ENCODE peak calls at places on chromosomes 11 and 22, in eight cellular contexts. R is PC-9, H is IMR-90, B is Karpas-422, M is GM23338, T is GM23248, P is PC-3, A is fibroblast of lung. W is an unnamed sample.

GRCh38 chr11:106420048-106420665 is 342.7 kb downstream of the AASDHPPT start:
- DNase-seq in T (no peak), B (no peak), M (no peak), R (no peak), H (no peak), A (no peak), P (no peak), W (no peak)

GRCh38 chr11:124875943-124876817 is 10.9 kb downstream of the ROBO3 start:
- DNase-seq in T (peak), H (peak), B (peak), P (peak), R (no peak), A (peak), M (peak), W (peak)

GRCh38 chr11:72475359-72475758 is 41.0 kb upstream of the CLPB start:
- DNase-seq in B (peak), M (no peak), T (peak), A (no peak), R (no peak), P (no peak), H (no peak), W (peak)

GRCh38 chr11:1757861-1758610 is 5.7 kb downstream of the CTSD start:
- DNase-seq in P (no peak), T (no peak), R (no peak), B (no peak), A (no peak), H (no peak), M (no peak), W (no peak)

GRCh38 chr11:75867778-75868374 is 52.9 kb downstream of the UVRAG start:
- DNase-seq in R (peak), P (peak), T (peak), H (peak), M (peak), B (peak), A (peak), W (peak)

GRCh38 chr11:16784671-16785070 is 46.2 kb downstream of the C11orf58 start:
- DNase-seq in P (no peak), T (no peak), B (no peak), A (no peak), R (no peak), H (no peak), M (no peak), W (no peak)

GRCh38 chr11:73330569-73331093 is 22.6 kb downstream of the ARHGEF17 start:
- DNase-seq in H (peak), M (peak), A (peak), T (peak), P (peak), R (no peak), B (no peak), W (no peak)

GRCh38 chr11:108115495-108116140 is 5.7 kb upstream of the ACAT1 start:
- DNase-seq in T (peak), A (peak), P (peak), R (peak), H (peak), M (peak), B (peak), W (peak)

GRCh38 chr22:27879923-27880322 is 39.1 kb downstream of the PITPNB start:
- DNase-seq in T (peak), M (peak), B (peak), R (no peak), A (peak), P (peak), H (peak), W (peak)

GRCh38 chr22:31950226-31950625 is 5.9 kb downstream of the YWHAH start:
- DNase-seq in B (no peak), M (no peak), A (no peak), H (no peak), P (no peak), T (peak), R (no peak), W (no peak)

GRCh38 chr11:79371152-79371551 is 69.7 kb downstream of the TENM4 start:
- DNase-seq in P (no peak), R (no peak), M (peak), B (no peak), A (no peak), T (no peak), H (no peak), W (peak)

GRCh38 chr22:28893810-28894209 is 10.4 kb downstream of the ZNRF3 start:
- DNase-seq in P (no peak), B (no peak), R (no peak), H (no peak), A (no peak), T (no peak), M (no peak), W (no peak)

GRCh38 chr11:48114740-48115139 is 101.9 kb upstream of the OR4B1 start:
- DNase-seq in M (no peak), T (no peak), B (peak), R (no peak), A (no peak), P (no peak), H (no peak), W (no peak)

GRCh38 chr11:130719516-130719915 is 196.8 kb downstream of the SNX19 start:
- DNase-seq in M (no peak), R (no peak), A (peak), P (no peak), T (peak), B (no peak), H (peak), W (no peak)

GRCh38 chr11:47269002-47269828 is 718 bp upstream of the MADD start:
- DNase-seq in P (peak), B (peak), T (peak), H (peak), M (peak), R (peak), A (peak), W (peak)

GRCh38 chr11:131999084-131999483 is 628.7 kb downstream of the NTM start:
- DNase-seq in B (no peak), R (no peak), M (peak), H (no peak), A (peak), T (no peak), P (no peak), W (no peak)

GRCh38 chr22:31210830-31211503 is 1.1 kb upstream of the LIMK2 start:
- DNase-seq in A (no peak), B (peak), M (no peak), R (no peak), P (no peak), T (no peak), H (no peak), W (no peak)

GRCh38 chr11:67055812-67056211 is 835 bp upstream of the RHOD start:
- DNase-seq in H (peak), B (no peak), M (no peak), A (no peak), T (peak), R (peak), P (peak), W (peak)

GRCh38 chr11:125496465-125496817 is 376 bp upstream of the FEZ1 start:
- DNase-seq in P (no peak), A (no peak), R (no peak), B (no peak), T (no peak), M (peak), H (no peak), W (no peak)

GRCh38 chr11:68052137-68052873 is 13.5 kb downstream of the TCIRG1 start:
- DNase-seq in M (no peak), T (no peak), H (no peak), B (no peak), P (no peak), A (no peak), R (no peak), W (no peak)

GRCh38 chr11:69442012-69442806 is 39.3 kb upstream of the LINC01488 start:
- DNase-seq in B (no peak), M (no peak), T (peak), A (no peak), P (peak), R (peak), H (no peak), W (peak)

GRCh38 chr11:129012880-129013279 is 70.2 kb upstream of the TP53AIP1 start:
- DNase-seq in R (no peak), T (no peak), B (no peak), M (no peak), P (no peak), A (no peak), H (no peak), W (no peak)

GRCh38 chr11:133007020-133007584 is 525.2 kb downstream of the OPCML start:
- DNase-seq in P (no peak), A (no peak), B (no peak), M (no peak), R (no peak), H (no peak), T (no peak), W (no peak)

GRCh38 chr11:130629039-130629438 is 180.6 kb downstream of the ADAMTS15 start:
- DNase-seq in B (no peak), T (no peak), P (peak), R (no peak), H (no peak), M (no peak), A (no peak), W (peak)

GRCh38 chr11:304915-305833 is 2.4 kb upstream of the IFITM2 start:
- DNase-seq in T (peak), A (peak), M (peak), B (peak), P (peak), R (no peak), H (peak), W (peak)

GRCh38 chr11:10637629-10638028 is 55.9 kb downstream of the IRAG1 start:
- DNase-seq in T (no peak), B (no peak), M (no peak), A (no peak), P (no peak), R (no peak), H (no peak), W (no peak)

GRCh38 chr22:40436460-40437431 is 66.4 kb downstream of the SGSM3 start:
- DNase-seq in B (peak), T (peak), H (peak), P (peak), R (peak), M (peak), A (peak), W (peak)

GRCh38 chr11:79336740-79337517 is 103.9 kb downstream of the TENM4 start:
- DNase-seq in R (no peak), A (peak), T (no peak), B (no peak), H (peak), P (no peak), M (no peak), W (no peak)

GRCh38 chr11:36376888-36377758 is 81.0 kb downstream of the PRR5L start:
- DNase-seq in M (peak), H (peak), R (no peak), T (peak), B (no peak), A (no peak), P (no peak), W (peak)

GRCh38 chr11:12862761-12863469 is 146.2 kb upstream of the RASSF10 start:
- DNase-seq in M (peak), T (peak), B (no peak), R (no peak), P (no peak), H (peak), A (peak), W (peak)

GRCh38 chr11:128359515-128359914 is 227.8 kb downstream of the ETS1 start:
- DNase-seq in T (peak), H (peak), M (no peak), A (peak), B (no peak), R (no peak), P (no peak), W (no peak)

GRCh38 chr11:93192163-93192562 is 5.6 kb downstream of the SLC36A4 start:
- DNase-seq in H (no peak), B (no peak), M (peak), T (no peak), A (no peak), R (no peak), P (no peak), W (no peak)

GRCh38 chr11:64802370-64803162 is 448 bp downstream of the MAP4K2 start:
- DNase-seq in R (no peak), A (no peak), B (peak), H (no peak), M (peak), P (no peak), T (no peak), W (no peak)

GRCh38 chr11:31690516-31690915 is 120.6 kb downstream of the PAX6 start:
- DNase-seq in M (no peak), H (no peak), R (no peak), P (peak), A (no peak), T (no peak), B (no peak), W (no peak)

GRCh38 chr11:58316142-58316541 is 42.7 kb downstream of the OR5B17 start:
- DNase-seq in H (peak), R (no peak), P (peak), A (peak), T (peak), M (no peak), B (no peak), W (peak)

GRCh38 chr22:48944756-48945620 is 882.7 kb downstream of the BRD1 start:
- DNase-seq in M (no peak), R (no peak), T (no peak), A (no peak), B (no peak), H (no peak), P (no peak), W (no peak)

GRCh38 chr22:29306830-29307657 is 594 bp downstream of the GAS2L1 start:
- DNase-seq in T (peak), P (peak), B (no peak), R (no peak), M (peak), H (peak), A (peak), W (peak)

GRCh38 chr11:75474240-75474639 is 41.2 kb upstream of the KLHL35 start:
- DNase-seq in H (peak), R (no peak), P (no peak), B (peak), T (no peak), M (no peak), A (peak), W (no peak)

GRCh38 chr22:17922925-17923898 is 101.1 kb downstream of the MICAL3 start:
- DNase-seq in M (no peak), A (peak), P (peak), R (no peak), T (peak), B (no peak), H (peak), W (no peak)

DNA sequence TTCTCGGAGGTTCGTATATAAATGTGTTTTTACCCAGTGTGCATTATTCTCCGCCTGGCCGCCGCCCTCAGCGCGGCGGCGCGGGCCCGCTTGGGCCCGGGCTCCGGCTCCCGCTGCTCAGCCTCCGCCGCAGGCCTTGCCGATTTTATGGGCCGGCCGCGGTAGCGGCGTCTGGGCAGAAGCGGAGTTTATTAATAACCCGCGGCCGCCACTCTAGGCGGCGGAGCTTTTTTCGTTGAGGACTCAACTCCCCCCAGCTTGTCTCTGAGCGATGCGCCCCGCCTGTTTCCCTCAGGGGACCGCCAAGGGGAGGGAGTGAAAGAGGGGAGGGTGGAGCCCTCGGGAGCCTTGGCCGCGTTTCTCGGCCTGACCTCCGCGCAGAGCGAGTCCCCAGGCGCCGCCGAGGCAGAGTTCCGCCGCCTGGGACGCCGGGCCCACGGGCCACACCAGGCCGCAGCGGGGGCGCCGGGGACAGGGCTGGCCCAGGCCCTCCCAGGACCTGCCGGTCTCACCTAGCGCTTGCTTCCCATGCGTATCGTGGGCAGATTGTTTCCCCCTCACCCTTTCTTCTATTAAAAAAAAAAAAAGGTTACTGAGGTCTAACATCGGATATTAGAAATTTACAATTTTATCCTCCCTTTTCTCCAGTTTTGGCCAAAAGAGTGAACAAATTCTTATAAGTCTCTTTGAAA is 402 bp downstream of the ZNF143 start:
- DNase-seq in P (peak), B (peak), M (peak), H (peak), R (peak), T (peak), A (peak), W (peak)
- H2AFZ ChIP-seq in P (peak), B (no peak), M (no peak), H (peak), R (peak), T (peak), A (no peak), W (peak)

GRCh38 chr11:120257346-120257745 is 17.4 kb downstream of the POU2F3 start:
- DNase-seq in P (no peak), M (no peak), R (no peak), H (no peak), A (no peak), B (no peak), T (no peak), W (no peak)

GRCh38 chr11:120255519-120255866 is 15.6 kb downstream of the POU2F3 start:
- DNase-seq in T (no peak), A (no peak), R (no peak), M (no peak), H (no peak), B (no peak), P (no peak), W (no peak)

GRCh38 chr11:120256779-120257178 is 16.8 kb downstream of the POU2F3 start:
- DNase-seq in B (no peak), R (no peak), M (no peak), P (no peak), A (no peak), H (no peak), T (no peak), W (no peak)

GRCh38 chr11:120256178-120256577 is 16.2 kb downstream of the POU2F3 start:
- DNase-seq in A (no peak), H (no peak), T (no peak), M (no peak), R (no peak), B (no peak), P (no peak), W (no peak)

GRCh38 chr11:120254788-120255518 is 15.0 kb downstream of the POU2F3 start:
- DNase-seq in P (no peak), R (no peak), B (peak), A (no peak), M (peak), H (no peak), T (no peak), W (no peak)
- H3K4me3 ChIP-seq in P (no peak), R (no peak), B (peak), A (no peak), M (peak), H (no peak), T (no peak), W (no peak)

GRCh38 chr11:14954581-14954980 is 17.6 kb downstream of the CALCA start:
- DNase-seq in H (no peak), B (no peak), M (no peak), T (no peak), P (no peak), A (no peak), R (peak), W (peak)
- H2AFZ ChIP-seq in H (no peak), B (no peak), M (no peak), T (no peak), P (no peak), A (no peak), R (no peak), W (no peak)

DNA sequence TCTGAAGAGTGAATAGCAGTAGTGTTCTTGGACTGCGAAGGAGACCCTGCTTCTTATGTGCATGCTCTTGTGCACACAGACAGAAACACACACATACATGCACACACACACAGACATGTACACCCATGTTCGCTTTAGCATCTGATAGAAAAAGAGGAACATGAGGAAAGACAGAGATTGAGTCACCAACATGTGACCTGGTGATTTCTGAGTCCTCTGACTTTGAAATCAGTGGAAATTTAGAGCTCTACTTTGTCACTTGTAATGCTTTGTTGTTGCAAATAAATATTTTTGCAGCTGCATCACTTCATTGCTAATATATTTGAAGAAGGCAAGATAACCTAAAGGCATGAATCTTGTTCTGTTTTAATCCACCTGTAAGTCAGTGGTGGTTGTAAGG is 23.8 kb downstream of the CD44 start:
- DNase-seq in H (peak), A (peak), M (no peak), B (no peak), R (no peak), P (peak), T (peak), W (no peak)
- H3K4me3 ChIP-seq in H (no peak), A (no peak), M (no peak), B (no peak), R (peak), P (no peak), T (no peak), W (no peak)

GRCh38 chr11:2928605-2929510 is at the start of gene PHLDA2:
- DNase-seq in M (peak), R (no peak), B (no peak), T (peak), H (peak), P (peak), A (peak), W (peak)
- H2AFZ ChIP-seq in M (peak), R (no peak), B (no peak), T (peak), H (peak), P (peak), A (peak), W (peak)